ENCODE peak calls at places on chromosomes 2 and 18, in seven cellular contexts. P is stimulated activated CD4-positive, alpha-beta T cell treated with anti-CD3 and anti-CD28 coated beads, TNF-alpha, amount 100 ng/mL, for 48 hours; O is neural crest cell; X is SW480; A is astrocyte of the spinal cord; L is heart right ventricle; Y is hepatocyte. S is an unnamed sample.

GRCh38 chr2:170815746-170816498 is 765 bp upstream of the GAD1 start:
- DNase-seq in P (peak; percentile 49), O (peak; percentile 92), X (peak; percentile 79), A (peak; percentile 29), L (peak; percentile 48), Y (peak; percentile 89), S (peak; percentile 60)

GRCh38 chr18:50194623-50195532 is at the start of gene MYO5B:
- DNase-seq in P (peak; percentile 6), O (peak; percentile 17), X (peak; percentile 66), A (no peak), L (peak; percentile 25), Y (peak; percentile 96), S (peak; percentile 95)

GRCh38 chr2:18690342-18690741 is 101.0 kb upstream of the NT5C1B start:
- DNase-seq in P (no peak), O (peak; percentile 1), X (no peak), A (no peak), L (no peak), Y (no peak), S (no peak)

GRCh38 chr18:45243347-45244095 is 371.8 kb upstream of the SLC14A2 start:
- DNase-seq in P (no peak), O (no peak), X (no peak), A (no peak), L (no peak), Y (no peak), S (no peak)

GRCh38 chr2:170972508-170973224 is 43.6 kb downstream of the GORASP2 start:
- DNase-seq in P (no peak), O (no peak), X (peak; percentile 21), A (peak; percentile 20), L (no peak), Y (no peak), S (peak; percentile 38)

GRCh38 chr18:3547891-3548615 is 98.1 kb downstream of the TGIF1 start:
- DNase-seq in P (no peak), O (no peak), X (no peak), A (no peak), L (no peak), Y (no peak), S (no peak)

GRCh38 chr18:73787316-73787715 is 360.3 kb downstream of the FBXO15 start:
- DNase-seq in P (no peak), O (no peak), X (no peak), A (no peak), L (no peak), Y (no peak), S (no peak)

GRCh38 chr18:76697441-76697901 is 124.9 kb upstream of the ZNF236 start:
- DNase-seq in P (no peak), O (no peak), X (no peak), A (peak; percentile 23), L (no peak), Y (peak; percentile 42), S (peak; percentile 16)

GRCh38 chr2:160491922-160492371 is 1.7 kb downstream of the RBMS1 start:
- DNase-seq in P (no peak), O (no peak), X (peak; percentile 55), A (peak; percentile 68), L (no peak), Y (peak; percentile 38), S (peak; percentile 20)

GRCh38 chr2:20576598-20577115 is 74.2 kb downstream of the HS1BP3 start:
- DNase-seq in P (no peak), O (no peak), X (no peak), A (no peak), L (no peak), Y (no peak), S (peak; percentile 93)

GRCh38 chr2:164538250-164538866 is 82.9 kb downstream of the GRB14 start:
- DNase-seq in P (no peak), O (no peak), X (peak; percentile 47), A (peak; percentile 61), L (no peak), Y (peak; percentile 56), S (peak; percentile 47)

GRCh38 chr18:27118964-27119363 is 66.1 kb downstream of the CHST9 start:
- DNase-seq in P (no peak), O (no peak), X (no peak), A (no peak), L (no peak), Y (no peak), S (no peak)

GRCh38 chr2:61471905-61472805 is 1.3 kb upstream of the USP34 start:
- DNase-seq in P (no peak), O (no peak), X (peak; percentile 68), A (no peak), L (no peak), Y (peak; percentile 66), S (peak; percentile 55)

GRCh38 chr2:28663359-28663758 is 88.3 kb upstream of the PPP1CB start:
- DNase-seq in P (no peak), O (no peak), X (peak; percentile 52), A (peak; percentile 67), L (no peak), Y (peak; percentile 46), S (no peak)

GRCh38 chr2:145043399-145043834 is 523.5 kb upstream of the ZEB2 start:
- DNase-seq in P (no peak), O (no peak), X (no peak), A (no peak), L (no peak), Y (no peak), S (no peak)

GRCh38 chr2:224687156-224687555 is 29.0 kb downstream of the CCDC195 start:
- DNase-seq in P (no peak), O (no peak), X (no peak), A (no peak), L (no peak), Y (no peak), S (no peak)

GRCh38 chr2:25618676-25619075 is 54.7 kb downstream of the DTNB start:
- DNase-seq in P (no peak), O (no peak), X (peak; percentile 67), A (peak; percentile 87), L (no peak), Y (peak; percentile 40), S (peak; percentile 36)

GRCh38 chr2:66762761-66763160 is 327.8 kb downstream of the MEIS1 start:
- DNase-seq in P (no peak), O (no peak), X (no peak), A (no peak), L (no peak), Y (no peak), S (no peak)

GRCh38 chr2:200624660-200625059 is 38.8 kb downstream of the AOX1 start:
- DNase-seq in P (no peak), O (no peak), X (no peak), A (peak; percentile 67), L (no peak), Y (no peak), S (no peak)

GRCh38 chr2:238771193-238771592 is 76.7 kb upstream of the TWIST2 start:
- DNase-seq in P (no peak), O (no peak), X (no peak), A (peak; percentile 13), L (no peak), Y (peak; percentile 46), S (no peak)

GRCh38 chr2:72994991-72995380 is 76.5 kb downstream of the SFXN5 start:
- DNase-seq in P (no peak), O (no peak), X (no peak), A (no peak), L (no peak), Y (no peak), S (no peak)

GRCh38 chr2:190409616-190410015 is 1.5 kb downstream of the MFSD6 start:
- DNase-seq in P (no peak), O (no peak), X (peak; percentile 12), A (no peak), L (no peak), Y (no peak), S (no peak)

GRCh38 chr18:76994086-76994654 is 138.4 kb downstream of the MBP start:
- DNase-seq in P (no peak), O (no peak), X (no peak), A (no peak), L (no peak), Y (peak; percentile 54), S (no peak)

GRCh38 chr2:180519276-180519675 is 461.1 kb upstream of the UBE2E3 start:
- DNase-seq in P (no peak), O (no peak), X (no peak), A (peak; percentile 51), L (no peak), Y (no peak), S (no peak)

GRCh38 chr2:24009680-24010476 is at the start of gene MFSD2B:
- DNase-seq in P (no peak), O (no peak), X (peak; percentile 20), A (no peak), L (no peak), Y (no peak), S (no peak)

GRCh38 chr2:204825054-204825453 is 279.8 kb downstream of the PARD3B start:
- DNase-seq in P (no peak), O (no peak), X (no peak), A (no peak), L (no peak), Y (peak; percentile 52), S (peak; percentile 82)

S was measured in small intestine.